ENCODE peak calls at places on chromosomes 4 and X, in eight cellular contexts. E, J, N, Q, V, H, X and F are unnamed samples.

GRCh38 chrX:132958086-132958703 is at the start of gene HS6ST2:
- DNase-seq in X (no peak), V (no peak), E (no peak), J (no peak), N (no peak), H (peak), Q (no peak), F (no peak)

GRCh38 chr4:76872556-76872955 is 25.4 kb downstream of the SOWAHB start:
- DNase-seq in N (no peak), H (no peak), V (no peak), Q (no peak), E (no peak), X (no peak), J (no peak), F (no peak)

GRCh38 chrX:318739-319578 is at the start of gene GTPBP6:
- DNase-seq in X (peak), Q (peak), H (peak), E (peak), V (peak), N (no peak), J (no peak), F (no peak)

GRCh38 chr4:5212255-5213032 is 161.2 kb downstream of the STK32B start:
- DNase-seq in E (no peak), H (no peak), V (no peak), Q (no peak), X (no peak), J (peak), N (no peak), F (no peak)

GRCh38 chrX:13937370-13938052 is 92.2 kb downstream of the GEMIN8 start:
- DNase-seq in N (no peak), E (peak), H (no peak), X (no peak), Q (no peak), J (no peak), V (no peak), F (no peak)

GRCh38 chr4:140052050-140052449 is 101.9 kb downstream of the MAML3 start:
- DNase-seq in Q (no peak), H (no peak), N (peak), J (peak), X (peak), E (peak), V (no peak), F (peak)

GRCh38 chr4:145663194-145663593 is 16.8 kb upstream of the C4orf51 start:
- DNase-seq in Q (no peak), N (no peak), J (no peak), E (peak), X (no peak), V (no peak), H (no peak), F (no peak)

GRCh38 chrX:123348468-123348867 is 164.4 kb downstream of the GRIA3 start:
- DNase-seq in N (no peak), Q (no peak), X (no peak), H (no peak), J (no peak), V (no peak), E (peak), F (no peak)

GRCh38 chrX:50168305-50168704 is 32.5 kb downstream of the AKAP4 start:
- DNase-seq in E (peak), J (no peak), H (no peak), N (no peak), X (no peak), V (no peak), Q (no peak), F (no peak)

GRCh38 chr4:184331155-184331995 is 113.7 kb upstream of the ENPP6 start:
- DNase-seq in Q (no peak), H (no peak), X (no peak), V (no peak), E (no peak), N (peak), J (peak), F (no peak)

GRCh38 chrX:6708041-6708440 is 173.1 kb upstream of the VCX3A start:
- DNase-seq in E (no peak), N (no peak), J (no peak), Q (no peak), V (no peak), H (no peak), X (no peak), F (no peak)

GRCh38 chr4:6875431-6875831 is 34.2 kb upstream of the TBC1D14 start:
- DNase-seq in H (no peak), J (no peak), X (peak), N (peak), Q (no peak), V (no peak), E (no peak), F (peak)

GRCh38 chrX:130024127-130024526 is 41.7 kb downstream of the BCORL1 start:
- DNase-seq in E (peak), V (peak), N (peak), Q (peak), J (no peak), H (no peak), X (peak), F (peak)

GRCh38 chr4:139521764-139522373 is 34.1 kb downstream of the SETD7 start:
- DNase-seq in E (no peak), X (no peak), Q (no peak), J (no peak), V (no peak), N (peak), H (no peak), F (no peak)

GRCh38 chr4:172975651-172976229 is 192.9 kb upstream of the GALNT7 start:
- DNase-seq in H (no peak), X (no peak), E (no peak), Q (no peak), N (no peak), J (no peak), V (no peak), F (no peak)

GRCh38 chr4:36761625-36762024 is 480.2 kb downstream of the DTHD1 start:
- DNase-seq in E (no peak), J (no peak), N (no peak), X (no peak), H (no peak), V (no peak), Q (no peak), F (no peak)

GRCh38 chr4:167775374-167775773 is 317.0 kb upstream of the ANXA10 start:
- DNase-seq in X (no peak), E (no peak), Q (no peak), N (no peak), H (no peak), V (no peak), J (no peak), F (no peak)

GRCh38 chr4:183659919-183660318 is 826 bp downstream of the TRAPPC11 start:
- DNase-seq in V (no peak), J (no peak), Q (no peak), E (no peak), H (no peak), X (no peak), N (no peak), F (no peak)

GRCh38 chr4:75724867-75725724 is 719 bp downstream of the USO1 start:
- DNase-seq in V (peak), X (peak), J (peak), E (peak), N (peak), H (peak), Q (peak), F (no peak)

GRCh38 chr4:184168406-184169019 is 49.2 kb downstream of the ENPP6 start:
- DNase-seq in V (peak), X (peak), N (peak), Q (peak), E (peak), J (peak), H (peak), F (peak)

GRCh38 chrX:31271615-31272471 is 200.0 kb upstream of the FTHL17 start:
- DNase-seq in J (no peak), N (no peak), X (no peak), V (no peak), E (no peak), H (no peak), Q (no peak), F (no peak)

GRCh38 chr4:54276633-54277426 is 47.7 kb downstream of the PDGFRA start:
- DNase-seq in E (no peak), H (no peak), V (no peak), N (no peak), X (no peak), J (no peak), Q (no peak), F (no peak)

GRCh38 chrX:68753218-68753617 is 75.6 kb upstream of the EFNB1 start:
- DNase-seq in E (no peak), Q (no peak), N (no peak), H (no peak), X (no peak), J (no peak), V (no peak), F (no peak)

GRCh38 chr4:42627887-42628646 is 28.8 kb downstream of the ATP8A1 start:
- DNase-seq in H (no peak), V (peak), Q (peak), J (peak), E (peak), N (peak), X (peak), F (no peak)

GRCh38 chr4:139833131-139833930 is 167.7 kb downstream of the MGST2 start:
- DNase-seq in N (no peak), X (no peak), Q (no peak), E (no peak), H (no peak), V (no peak), J (peak), F (no peak)

GRCh38 chrX:46433892-46434291 is 111.3 kb downstream of the ZNF674 start:
- DNase-seq in J (no peak), Q (no peak), N (no peak), V (no peak), H (no peak), X (no peak), E (peak), F (no peak)

GRCh38 chr4:126593626-126594025 is 1039.1 kb upstream of the INTU start:
- DNase-seq in J (no peak), E (no peak), V (no peak), N (no peak), Q (no peak), H (no peak), X (no peak), F (no peak)

GRCh38 chrX:105975382-105975781 is 63.1 kb downstream of the SERPINA7 start:
- DNase-seq in H (no peak), N (peak), V (no peak), Q (no peak), X (no peak), J (no peak), E (peak), F (no peak)

GRCh38 chr4:70426789-70427188 is 29.0 kb downstream of the OPRPN start:
- DNase-seq in H (no peak), X (no peak), N (no peak), J (no peak), V (no peak), Q (no peak), E (no peak), F (no peak)

GRCh38 chrX:69457756-69458155 is 46.4 kb upstream of the NALF2 start:
- DNase-seq in N (no peak), V (no peak), H (no peak), Q (no peak), X (no peak), E (no peak), J (no peak), F (no peak)

GRCh38 chr4:138978028-138978585 is 37.5 kb upstream of the NOCT start:
- DNase-seq in N (no peak), J (no peak), X (no peak), Q (no peak), V (no peak), H (no peak), E (no peak), F (no peak)

GRCh38 chrX:65635371-65635770 is 32.1 kb upstream of the MSN start:
- DNase-seq in N (no peak), Q (no peak), H (no peak), E (peak), V (no peak), J (no peak), X (no peak), F (no peak)

GRCh38 chr4:16120720-16121119 is 36.9 kb upstream of the PROM1 start:
- DNase-seq in X (no peak), H (no peak), V (no peak), N (no peak), Q (no peak), E (no peak), J (no peak), F (no peak)

GRCh38 chrX:42524374-42524773 is 253.6 kb downstream of the PPP1R2C start:
- DNase-seq in N (no peak), H (no peak), V (no peak), X (no peak), Q (no peak), J (no peak), E (no peak), F (no peak)

GRCh38 chrX:120021927-120022326 is 55.6 kb downstream of the RHOXF2B start:
- DNase-seq in Q (no peak), E (no peak), X (no peak), H (no peak), J (no peak), N (no peak), V (no peak), F (no peak)

GRCh38 chrX:9492901-9493300 is 28.0 kb downstream of the TBL1X start:
- DNase-seq in V (no peak), N (no peak), E (no peak), X (no peak), Q (no peak), H (no peak), J (no peak), F (no peak)

GRCh38 chrX:40101430-40101802 is 3.7 kb upstream of the BCOR start:
- DNase-seq in H (no peak), J (no peak), N (no peak), V (no peak), Q (no peak), X (no peak), E (no peak), F (no peak)

GRCh38 chr4:142563682-142564291 is 282.3 kb downstream of the INPP4B start:
- DNase-seq in X (no peak), J (no peak), E (peak), N (no peak), Q (no peak), H (no peak), V (no peak), F (no peak)

GRCh38 chrX:103254171-103254824 is 657 bp downstream of the TCEAL8 start:
- DNase-seq in V (peak), Q (no peak), E (peak), H (peak), X (no peak), N (peak), J (peak), F (peak)

GRCh38 chr4:37623125-37623524 is 63.1 kb downstream of the RELL1 start:
- DNase-seq in Q (no peak), E (no peak), N (no peak), J (no peak), V (no peak), H (no peak), X (no peak), F (no peak)